ENCODE peak calls at places on chromosomes 6 and 20, in seven cellular contexts. L is spleen; Z is activated CD4-positive, alpha-beta T cell treated with anti-CD3 and anti-CD28 coated beads, Interleukin-2, amount 50 U/mL, for 24 hours; M is NCI-H1436 treated with DMSO at 0.1 percent for 48 hours; W is NCI-H1092; N is OCI-LY7; O is left ventricle myocardium superior. F is an unnamed sample.
A peak's percentile ranks its signal among the peaks of the same experiment; 100 is the strongest.

GRCh38 chr20:23583526-23583925 is 15.2 kb upstream of the CST9L start:
- DNase-seq in L (no peak), Z (no peak), M (no peak), W (no peak), N (no peak), O (no peak), F (no peak)

GRCh38 chr6:34152042-34152524 is 6.2 kb upstream of the GRM4 start:
- DNase-seq in L (peak; percentile 47), Z (no peak), M (no peak), W (no peak), N (no peak), O (no peak), F (no peak)

GRCh38 chr20:32162367-32162766 is 45.2 kb downstream of the PLAGL2 start:
- DNase-seq in L (peak; percentile 1), Z (no peak), M (no peak), W (no peak), N (no peak), O (no peak), F (no peak)

GRCh38 chr6:124303971-124304370 is 500.3 kb downstream of the NKAIN2 start:
- DNase-seq in L (no peak), Z (no peak), M (no peak), W (no peak), N (no peak), O (no peak), F (no peak)

GRCh38 chr6:62150048-62150663 is 135.9 kb downstream of the KHDRBS2 start:
- DNase-seq in L (no peak), Z (no peak), M (no peak), W (no peak), N (peak; percentile 45), O (no peak), F (peak; percentile 43)

GRCh38 chr20:58192567-58192966 is 35.9 kb downstream of the ANKRD60 start:
- DNase-seq in L (no peak), Z (peak; percentile 4), M (no peak), W (no peak), N (peak; percentile 4), O (no peak), F (peak; percentile 9)

GRCh38 chr20:1324598-1325172 is 4.3 kb downstream of the SDCBP2 start:
- DNase-seq in L (peak; percentile 69), Z (no peak), M (no peak), W (no peak), N (no peak), O (no peak), F (no peak)

GRCh38 chr6:77883849-77884248 is 231.0 kb downstream of the MEI4 start:
- DNase-seq in L (no peak), Z (no peak), M (no peak), W (no peak), N (no peak), O (no peak), F (no peak)

GRCh38 chr6:12033770-12034169 is 21.7 kb downstream of the HIVEP1 start:
- DNase-seq in L (no peak), Z (no peak), M (no peak), W (no peak), N (no peak), O (no peak), F (no peak)

GRCh38 chr6:153727910-153728309 is 311.1 kb upstream of the OPRM1 start:
- DNase-seq in L (no peak), Z (no peak), M (no peak), W (no peak), N (no peak), O (no peak), F (no peak)

GRCh38 chr6:77650098-77650663 is 2.7 kb upstream of the MEI4 start:
- DNase-seq in L (peak; percentile 79), Z (no peak), M (no peak), W (no peak), N (no peak), O (peak; percentile 54), F (peak; percentile 8)

F was measured in GM12865.